ENCODE peak calls at places on chromosomes 5 and 9, in ten cellular contexts. C is pancreas, G is breast epithelium, S is tibial nerve, U is tibial artery, M is Panc1, I is OCI-LY7, A is left ventricle myocardium inferior, B is transverse colon, Z is right lobe of liver. D is an unnamed sample. For H3K36me3 and H3K9me3, the result is how much of the 10 kb centered on the place peaks cover.

GRCh38 chr5:43281840-43282658 is 31.2 kb downstream of the HMGCS1 start:
- DNase-seq in C (no peak), G (no peak), S (no peak), U (no peak), M (no peak), I (no peak), A (no peak), B (no peak), Z (no peak), D (no peak)

GRCh38 chr5:10366310-10367297 is 13.1 kb downstream of the MARCHF6 start:
- DNase-seq in C (peak), G (peak), S (no peak), U (no peak), M (no peak), I (no peak), A (no peak), B (peak), Z (no peak), D (no peak)

GRCh38 chr5:174204914-174205313 is 159.4 kb downstream of the NSG2 start:
- DNase-seq in C (peak), G (no peak), S (no peak), U (no peak), M (no peak), I (no peak), A (no peak), B (no peak), Z (no peak), D (no peak)

GRCh38 chr5:148720257-148720656 is 65.9 kb upstream of the HTR4 start:
- DNase-seq in C (no peak), G (no peak), S (no peak), U (no peak), M (no peak), I (no peak), A (no peak), B (no peak), Z (no peak), D (no peak)

GRCh38 chr9:37410969-37411785 is 11.3 kb upstream of the GRHPR start:
- DNase-seq in C (no peak), G (no peak), S (no peak), U (no peak), M (no peak), I (peak), A (no peak), B (no peak), Z (no peak), D (no peak)

GRCh38 chr9:504921-505821 is 290.5 kb downstream of the DOCK8 start:
- DNase-seq in C (peak), G (no peak), S (no peak), U (no peak), M (no peak), I (peak), A (peak), B (peak), Z (peak), D (peak)

GRCh38 chr5:531101-531748 is 7.0 kb upstream of the SLC9A3 start:
- DNase-seq in C (no peak), G (no peak), S (no peak), U (no peak), M (no peak), I (no peak), A (no peak), B (no peak), Z (no peak), D (peak)

GRCh38 chr9:77402286-77402685 is 225.0 kb downstream of the VPS13A start:
- DNase-seq in C (no peak), G (no peak), S (no peak), U (no peak), M (no peak), I (no peak), A (no peak), B (no peak), Z (no peak), D (no peak)

GRCh38 chr5:140273401-140273877 is 29.5 kb downstream of the PFDN1 start:
- DNase-seq in C (no peak), G (no peak), S (no peak), U (no peak), M (no peak), I (no peak), A (no peak), B (no peak), Z (no peak), D (no peak)

GRCh38 chr5:141617682-141618029 is 1.1 kb downstream of the DIAPH1 start:
- DNase-seq in C (no peak), G (no peak), S (no peak), U (no peak), M (no peak), I (no peak), A (no peak), B (no peak), Z (no peak), D (no peak)

GRCh38 chr5:176823869-176824412 is 13.6 kb downstream of the UNC5A start:
- DNase-seq in C (no peak), G (no peak), S (no peak), U (no peak), M (no peak), I (no peak), A (no peak), B (no peak), Z (no peak), D (no peak)

GRCh38 chr5:124642148-124642547 is 104.3 kb downstream of the ZNF608 start:
- DNase-seq in C (no peak), G (no peak), S (no peak), U (no peak), M (no peak), I (no peak), A (no peak), B (no peak), Z (no peak), D (no peak)

GRCh38 chr5:17277907-17278306 is 60.5 kb downstream of the BASP1 start:
- DNase-seq in C (no peak), G (no peak), S (no peak), U (no peak), M (no peak), I (no peak), A (no peak), B (no peak), Z (no peak), D (no peak)

GRCh38 chr9:81380960-81381359 is 308.4 kb downstream of the TLE1 start:
- DNase-seq in C (no peak), G (no peak), S (no peak), U (no peak), M (no peak), I (no peak), A (no peak), B (no peak), Z (no peak), D (no peak)

GRCh38 chr9:27110181-27110580 is 1.2 kb downstream of the TEK start:
- DNase-seq in C (no peak), G (no peak), S (no peak), U (no peak), M (no peak), I (no peak), A (no peak), B (no peak), Z (no peak), D (no peak)

GRCh38 chr5:446864-447263 is 3.9 kb downstream of the EXOC3 start:
- DNase-seq in C (no peak), G (no peak), S (no peak), U (no peak), M (no peak), I (peak), A (no peak), B (peak), Z (peak), D (peak)

GRCh38 chr9:111715471-111715870 is 54.1 kb downstream of the GNG10 start:
- DNase-seq in C (no peak), G (no peak), S (no peak), U (no peak), M (no peak), I (no peak), A (no peak), B (no peak), Z (no peak), D (no peak)

GRCh38 chr9:82234160-82234943 is 245.8 kb downstream of the SPATA31D1 start:
- DNase-seq in C (no peak), G (no peak), S (no peak), U (no peak), M (no peak), I (peak), A (no peak), B (no peak), Z (no peak), D (no peak)

GRCh38 chr9:14769235-14769580 is 46.7 kb upstream of the CER1 start:
- DNase-seq in C (no peak), G (no peak), S (no peak), U (no peak), M (peak), I (peak), A (no peak), B (no peak), Z (no peak), D (no peak)

GRCh38 chr5:103896593-103896992 is 334.0 kb upstream of the NUDT12 start:
- DNase-seq in C (no peak), G (no peak), S (no peak), U (no peak), M (no peak), I (no peak), A (no peak), B (no peak), Z (no peak), D (no peak)

GRCh38 chr5:116441223-116441622 is 133.4 kb downstream of the SEMA6A start:
- DNase-seq in C (no peak), G (no peak), S (no peak), U (no peak), M (no peak), I (no peak), A (no peak), B (no peak), Z (no peak), D (no peak)

GRCh38 chr9:17025281-17025680 is 109.6 kb upstream of the CNTLN start:
- DNase-seq in C (no peak), G (no peak), S (no peak), U (no peak), M (no peak), I (no peak), A (no peak), B (no peak), Z (no peak), D (no peak)

GRCh38 chr9:75891277-75892167 is 1.0 kb downstream of the PCSK5 start:
- DNase-seq in C (peak), G (no peak), S (no peak), U (peak), M (no peak), I (no peak), A (peak), B (peak), Z (peak), D (peak)

GRCh38 chr9:121707477-121708424 is 56.3 kb downstream of the DAB2IP start:
- DNase-seq in C (no peak), G (no peak), S (no peak), U (no peak), M (no peak), I (peak), A (no peak), B (no peak), Z (no peak), D (no peak)

GRCh38 chr9:135083241-135083810 is 4.1 kb upstream of the OLFM1 start:
- DNase-seq in C (no peak), G (no peak), S (no peak), U (peak), M (no peak), I (no peak), A (no peak), B (no peak), Z (no peak), D (peak)

GRCh38 chr9:34163439-34163838 is 15.4 kb upstream of the UBAP1 start:
- DNase-seq in C (no peak), G (no peak), S (no peak), U (no peak), M (no peak), I (no peak), A (no peak), B (no peak), Z (no peak), D (no peak)

GRCh38 chr5:19855929-19856328 is 132.1 kb downstream of the CDH18 start:
- DNase-seq in C (no peak), G (no peak), S (no peak), U (no peak), M (no peak), I (no peak), A (no peak), B (no peak), Z (no peak), D (no peak)

GRCh38 chr5:32531885-32532520 is 53.4 kb upstream of the SUB1 start:
- DNase-seq in C (no peak), G (no peak), S (no peak), U (no peak), M (peak), I (peak), A (no peak), B (peak), Z (no peak), D (no peak)

GRCh38 chr9:20191239-20191840 is 402.5 kb upstream of the SLC24A2 start:
- DNase-seq in C (no peak), G (no peak), S (no peak), U (no peak), M (no peak), I (no peak), A (no peak), B (no peak), Z (no peak), D (no peak)

GRCh38 chr9:137711678-137712105 is 92.9 kb downstream of the EHMT1 start:
- DNase-seq in C (no peak), G (no peak), S (no peak), U (no peak), M (no peak), I (no peak), A (no peak), B (no peak), Z (no peak), D (no peak)

GRCh38 chr9:4984171-4984570 is 901 bp upstream of the JAK2 start:
- DNase-seq in C (no peak), G (no peak), S (no peak), U (no peak), M (no peak), I (no peak), A (no peak), B (no peak), Z (no peak), D (no peak)

GRCh38 chr5:128254789-128255188 is 171.2 kb downstream of the SLC12A2 start:
- DNase-seq in C (no peak), G (no peak), S (no peak), U (no peak), M (no peak), I (no peak), A (no peak), B (no peak), Z (no peak), D (no peak)

GRCh38 chr9:4299006-4299795 is 667 bp downstream of the GLIS3 start:
- DNase-seq in C (peak), G (peak), S (peak), U (peak), M (no peak), I (no peak), A (peak), B (peak), Z (peak), D (peak)

GRCh38 chr9:113215142-113215541 is 5.9 kb downstream of the FKBP15 start:
- DNase-seq in C (no peak), G (no peak), S (no peak), U (no peak), M (no peak), I (no peak), A (no peak), B (no peak), Z (no peak), D (no peak)

GRCh38 chr9:133609311-133610098 is at the start of gene FAM163B:
- DNase-seq in C (peak), G (no peak), S (no peak), U (no peak), M (no peak), I (no peak), A (peak), B (no peak), Z (no peak), D (no peak)

GRCh38 chr5:38423536-38424178 is 132.8 kb downstream of the LIFR start:
- DNase-seq in C (no peak), G (no peak), S (no peak), U (no peak), M (no peak), I (no peak), A (no peak), B (no peak), Z (no peak), D (no peak)

GRCh38 chr5:96717874-96718273 is 55.7 kb downstream of the CAST start:
- DNase-seq in C (no peak), G (no peak), S (no peak), U (no peak), M (no peak), I (no peak), A (no peak), B (no peak), Z (no peak), D (no peak)

DNA sequence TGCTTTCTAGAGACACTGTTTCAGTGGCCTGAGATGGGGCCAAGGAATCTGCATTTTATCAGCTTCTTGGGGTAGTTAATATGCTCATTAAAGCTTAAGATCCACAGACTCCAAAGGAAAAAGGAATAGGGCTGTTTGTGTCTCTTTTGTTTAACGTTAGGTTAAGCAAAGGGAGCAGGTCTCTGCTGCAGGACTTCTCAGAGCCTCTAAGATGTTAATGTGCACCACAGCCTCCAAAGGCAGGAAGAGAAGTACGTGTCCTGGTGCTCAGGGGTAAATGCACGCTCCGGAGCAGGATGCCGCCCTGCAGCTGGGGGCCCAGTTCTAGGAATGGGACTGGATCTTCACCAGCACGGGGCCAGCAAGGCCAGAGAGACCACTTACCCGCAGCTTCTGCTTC is 19.6 kb downstream of the SPARC start:
- DNase-seq in C (no peak), G (no peak), S (no peak), U (no peak), M (no peak), I (no peak), A (no peak), B (no peak), Z (no peak), D (no peak)
- H3K36me3 ChIP-seq in C (under half), G (under half), S (half or more), U (half or more), M (under half), I (under half), A (half or more), B (under half), Z (under half), D (under half)

DNA sequence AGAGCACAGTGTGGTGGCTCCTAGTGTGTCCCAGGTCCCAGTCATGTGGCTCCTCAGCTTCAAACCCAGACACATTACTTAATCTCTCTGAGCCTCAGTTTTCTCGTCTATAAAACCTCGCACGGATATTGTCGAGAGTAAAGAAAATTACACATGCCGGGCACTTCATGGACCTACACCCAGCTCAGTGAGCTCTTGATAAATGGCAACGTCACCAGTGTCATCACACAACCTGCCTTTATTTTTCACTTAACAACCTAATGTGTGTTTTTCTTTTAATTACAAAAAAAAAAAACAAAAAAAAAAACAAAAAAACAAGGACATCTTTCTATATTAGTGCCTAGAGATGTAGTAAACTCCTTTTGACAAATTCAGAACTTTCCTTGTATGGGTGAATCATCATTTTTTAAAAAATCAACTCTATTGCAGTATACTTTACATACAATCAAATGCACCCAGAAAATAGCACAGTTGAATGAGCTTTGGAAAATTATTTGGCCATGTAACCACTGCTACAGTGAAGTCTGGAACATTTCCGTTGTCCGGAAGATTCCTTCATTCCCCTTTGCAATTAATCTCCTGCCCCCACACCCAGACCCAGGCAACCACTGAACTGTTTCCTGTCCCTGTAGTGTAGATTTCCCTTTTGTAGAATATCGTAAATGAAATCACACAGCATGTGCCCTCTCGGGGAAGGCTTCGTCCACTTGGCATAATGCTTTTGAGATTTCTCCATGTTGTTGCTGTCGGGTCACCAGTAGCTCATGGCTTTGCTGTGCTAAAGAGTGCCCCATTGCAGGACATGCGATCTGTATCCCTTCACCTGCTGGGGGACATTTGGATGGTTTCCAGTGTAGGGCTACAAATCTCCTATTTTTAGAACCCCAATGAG is 100.4 kb upstream of the LARP1 start:
- DNase-seq in C (no peak), G (no peak), S (no peak), U (no peak), M (no peak), I (no peak), A (no peak), B (no peak), Z (no peak), D (no peak)
- TF ChIP-seq CTCF in C (no peak), G (no peak), S (no peak), U (no peak), M (no peak), I (no peak), A (no peak), B (no peak), Z (no peak), D (no peak)

GRCh38 chr9:8160787-8161186 is 361.2 kb upstream of the DMAC1 start:
- DNase-seq in C (no peak), G (no peak), S (no peak), U (no peak), M (no peak), I (no peak), A (no peak), B (no peak), Z (no peak), D (no peak)

GRCh38 chr9:8156336-8156735 is 356.8 kb upstream of the DMAC1 start:
- DNase-seq in C (no peak), G (no peak), S (no peak), U (no peak), M (no peak), I (no peak), A (no peak), B (no peak), Z (no peak), D (no peak)
- H3K9me3 ChIP-seq in C (under half), G (under half), S (under half), U (under half), M (under half), I (under half), A (under half), B (under half), Z (under half), D (under half)

GRCh38 chr5:14400085-14400484 is 181.5 kb upstream of the OTULINL start:
- DNase-seq in C (no peak), G (no peak), S (no peak), U (no peak), M (no peak), I (no peak), A (no peak), B (no peak), Z (no peak), D (no peak)

GRCh38 chr5:14402424-14402823 is 179.2 kb upstream of the OTULINL start:
- DNase-seq in C (no peak), G (no peak), S (no peak), U (no peak), M (no peak), I (no peak), A (no peak), B (no peak), Z (no peak), D (no peak)

GRCh38 chr5:14399054-14399657 is 182.4 kb upstream of the OTULINL start:
- DNase-seq in C (no peak), G (no peak), S (no peak), U (no peak), M (peak), I (peak), A (no peak), B (no peak), Z (no peak), D (no peak)

GRCh38 chr5:14401639-14402038 is 180.0 kb upstream of the OTULINL start:
- DNase-seq in C (no peak), G (no peak), S (no peak), U (no peak), M (no peak), I (no peak), A (no peak), B (no peak), Z (no peak), D (no peak)

GRCh38 chr5:14400611-14401010 is 181.0 kb upstream of the OTULINL start:
- DNase-seq in C (no peak), G (no peak), S (no peak), U (no peak), M (no peak), I (no peak), A (no peak), B (no peak), Z (no peak), D (no peak)
- H3K36me3 ChIP-seq in C (under half), G (under half), S (under half), U (under half), M (under half), I (under half), A (under half), B (under half), Z (under half), D (under half)

D was measured in mucosa of descending colon.